ENCODE peak calls at places on chromosomes 3 and 15, in five cellular contexts. R is bronchial epithelial cell, U is fibroblast of lung, L is AG09319, O is endothelial cell. V is an unnamed sample.
A peak's percentile ranks its signal among the peaks of the same experiment; 100 is the strongest.

GRCh38 chr15:44066211-44066827 is 128.8 kb downstream of the FRMD5 start:
- DNase-seq in R (peak; percentile 69), U (peak; percentile 75), L (peak; percentile 23), O (peak; percentile 68), V (peak; percentile 58)

GRCh38 chr3:196662033-196662432 is 22.5 kb downstream of the NRROS start:
- DNase-seq in R (no peak), U (no peak), L (no peak), O (no peak), V (no peak)

GRCh38 chr15:79987969-79988368 is 17.0 kb upstream of the BCL2A1 start:
- DNase-seq in R (no peak), U (no peak), L (no peak), O (no peak), V (no peak)

GRCh38 chr3:104596551-104596950 is 770.2 kb upstream of the ALCAM start:
- DNase-seq in R (peak; percentile 67), U (peak; percentile 68), L (peak; percentile 12), O (peak; percentile 34), V (peak; percentile 8)

GRCh38 chr3:126494204-126494603 is 18.5 kb upstream of the ZXDC start:
- DNase-seq in R (no peak), U (no peak), L (no peak), O (no peak), V (no peak)

GRCh38 chr15:92467245-92467644 is 73.6 kb downstream of the ST8SIA2 start:
- DNase-seq in R (no peak), U (no peak), L (no peak), O (no peak), V (no peak)

GRCh38 chr3:157087398-157088132 is 72.4 kb downstream of the CCNL1 start:
- DNase-seq in R (peak; percentile 89), U (peak; percentile 55), L (no peak), O (no peak), V (no peak)

GRCh38 chr15:67843092-67843501 is 3.3 kb upstream of the RNU6-1 start:
- DNase-seq in R (no peak), U (no peak), L (no peak), O (no peak), V (no peak)

GRCh38 chr3:140006331-140006730 is 71.3 kb downstream of the CLSTN2 start:
- DNase-seq in R (no peak), U (no peak), L (no peak), O (no peak), V (no peak)

GRCh38 chr3:187986514-187986934 is 167.4 kb upstream of the LPP start:
- DNase-seq in R (peak; percentile 98), U (peak; percentile 75), L (no peak), O (no peak), V (no peak)
- TF ChIP-seq CTCF in R (peak; percentile 2), U (no peak), L (no peak), O (no peak), V (no peak)

DNA sequence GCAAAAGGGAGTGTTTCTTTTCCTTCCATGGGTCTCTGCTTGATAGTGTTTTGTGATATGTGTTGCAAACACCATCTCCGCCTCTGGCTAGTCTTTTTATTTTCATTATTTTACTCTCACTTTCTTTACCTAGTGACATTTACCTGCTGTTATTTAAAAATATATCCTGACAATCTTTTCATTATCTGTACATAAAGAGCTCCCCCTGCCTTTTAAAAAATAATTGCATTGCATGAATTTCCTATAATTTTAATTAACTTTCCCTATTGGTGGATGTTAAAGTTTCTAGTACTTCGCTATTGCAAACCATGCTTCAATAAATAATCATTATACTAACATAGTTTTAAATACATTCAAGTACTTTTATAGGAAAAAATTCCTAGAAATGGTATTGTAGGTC is 48.8 kb upstream of the GCNT3 start:
- DNase-seq in R (no peak), U (no peak), L (no peak), O (no peak), V (no peak)
- TF ChIP-seq CTCF in R (no peak), U (no peak), L (no peak), O (no peak), V (no peak)

GRCh38 chr3:181726351-181727121 is 14.8 kb downstream of the SOX2 start:
- DNase-seq in R (peak; percentile 29), U (no peak), L (no peak), O (peak; percentile 69), V (peak; percentile 72)
- TF ChIP-seq CTCF in R (peak; percentile 31), U (no peak), L (no peak), O (no peak), V (peak; percentile 29)

GRCh38 chr3:151382671-151383070 is 1.9 kb downstream of the P2RY12 start:
- DNase-seq in R (no peak), U (no peak), L (no peak), O (no peak), V (no peak)

GRCh38 chr3:151383956-151384355 is 597 bp downstream of the P2RY12 start:
- DNase-seq in R (no peak), U (peak; percentile 21), L (no peak), O (no peak), V (no peak)

GRCh38 chr3:151377768-151378385 is 6.7 kb downstream of the P2RY12 start:
- DNase-seq in R (no peak), U (no peak), L (no peak), O (no peak), V (no peak)

GRCh38 chr3:151383111-151383510 is 1.4 kb downstream of the P2RY12 start:
- DNase-seq in R (no peak), U (no peak), L (no peak), O (no peak), V (no peak)

GRCh38 chr3:151379083-151379734 is 5.3 kb downstream of the P2RY12 start:
- DNase-seq in R (peak; percentile 26), U (peak; percentile 25), L (no peak), O (peak; percentile 62), V (peak; percentile 72)
- TF ChIP-seq CTCF in R (peak; percentile 68), U (peak; percentile 82), L (peak; percentile 38), O (peak; percentile 44), V (peak; percentile 72)

DNA sequence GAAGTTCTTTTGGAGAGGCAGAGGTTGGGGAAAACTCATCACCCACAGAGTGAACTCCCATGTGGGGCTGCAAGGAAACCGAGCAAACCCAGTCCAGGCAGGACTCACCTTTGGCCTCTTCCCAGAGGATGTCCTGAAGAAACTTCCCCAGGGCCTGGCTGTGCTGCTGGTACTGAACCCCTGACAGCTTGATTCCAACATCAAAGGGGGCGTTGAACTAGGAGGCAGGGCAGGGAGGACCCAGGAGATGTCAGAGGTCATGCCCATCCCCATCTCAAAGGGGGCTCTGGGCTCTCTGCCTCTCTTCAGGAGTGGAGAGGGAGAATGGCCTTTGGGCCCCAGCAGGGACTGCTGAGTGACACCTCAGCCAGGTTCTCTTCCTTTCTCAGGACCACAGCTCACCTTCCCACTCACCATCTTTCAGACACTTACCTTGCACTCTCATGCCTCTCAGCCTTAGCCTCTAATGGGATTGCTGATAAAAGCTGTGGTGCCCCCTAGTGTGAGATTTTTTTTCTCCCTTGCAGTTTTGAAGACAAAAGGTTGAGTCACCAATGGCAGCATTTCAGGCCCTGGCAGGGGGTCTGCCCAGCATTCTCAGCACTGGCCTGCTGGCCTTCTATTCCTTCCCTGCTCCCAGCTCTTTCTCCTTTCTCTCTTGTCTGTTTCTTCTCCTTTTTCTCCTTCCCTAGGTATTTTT is 6.0 kb downstream of the GHRL start:
- DNase-seq in R (peak; percentile 61), U (peak; percentile 86), L (peak; percentile 19), O (no peak), V (no peak)
- TF ChIP-seq CTCF in R (peak; percentile 37), U (peak; percentile 69), L (peak; percentile 50), O (no peak), V (no peak)

DNA sequence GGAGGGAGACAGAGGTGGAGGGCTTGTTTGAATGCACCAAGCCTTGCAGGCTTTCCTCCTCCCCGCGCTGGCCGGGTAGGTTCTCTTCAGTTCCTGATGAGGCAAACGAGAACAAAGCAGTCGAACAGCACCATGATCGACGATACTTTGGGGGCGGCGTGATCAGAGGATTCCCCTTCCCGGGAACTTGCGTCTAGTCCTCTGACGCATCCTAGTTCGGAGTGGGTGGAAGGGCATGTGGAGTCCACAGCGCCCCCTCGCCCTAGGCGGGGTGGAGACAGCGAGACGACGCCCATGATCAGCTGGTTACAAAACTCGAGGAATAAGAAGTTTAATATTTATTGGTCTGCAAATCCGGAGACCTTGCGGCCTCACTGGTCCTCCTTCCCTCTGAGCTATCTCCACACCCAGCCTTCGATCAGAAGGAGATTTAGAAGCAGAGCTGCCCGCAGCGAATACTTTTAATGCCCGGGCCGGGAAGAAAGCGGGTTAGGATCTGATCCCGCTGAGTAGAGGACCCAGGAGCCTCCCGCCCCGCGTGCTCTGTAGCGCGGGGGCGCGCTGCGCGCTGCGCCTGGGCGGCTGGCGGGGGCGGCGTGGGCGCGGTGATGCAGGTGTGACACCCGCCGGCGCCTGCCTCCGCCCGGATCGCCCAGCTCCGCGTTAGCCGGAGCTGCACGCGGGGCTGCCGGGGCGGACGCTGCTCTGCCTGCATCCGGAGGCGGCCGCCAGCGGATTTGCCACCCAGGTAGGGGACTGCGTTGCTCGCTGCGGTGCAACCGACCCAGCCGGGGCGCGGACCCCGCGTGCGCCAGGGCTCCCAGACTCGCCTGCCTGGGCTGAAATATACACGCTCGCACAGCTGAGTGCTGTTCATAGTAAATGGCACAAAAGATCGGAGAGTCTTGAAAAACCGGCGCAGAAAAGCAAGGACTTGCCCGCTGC is at the start of gene SV2B:
- DNase-seq in R (peak; percentile 54), U (peak; percentile 45), L (no peak), O (peak; percentile 53), V (peak; percentile 72)
- TF ChIP-seq CTCF in R (peak; percentile 18), U (no peak), L (peak; percentile 8), O (no peak), V (no peak)

GRCh38 chr15:77784361-77785292 is 151.9 kb upstream of the LINGO1 start:
- DNase-seq in R (peak; percentile 1), U (peak; percentile 2), L (no peak), O (peak; percentile 45), V (peak; percentile 37)
- TF ChIP-seq CTCF in R (peak; percentile 43), U (peak; percentile 37), L (peak; percentile 29), O (peak; percentile 64), V (peak; percentile 38)

GRCh38 chr3:160447544-160447943 is 2.0 kb downstream of the TRIM59 start:
- DNase-seq in R (peak; percentile 57), U (peak; percentile 67), L (no peak), O (no peak), V (no peak)

GRCh38 chr3:160450846-160451245 is 1.3 kb upstream of the TRIM59 start:
- DNase-seq in R (no peak), U (peak; percentile 67), L (peak; percentile 60), O (no peak), V (no peak)

GRCh38 chr3:160448845-160449659 is 534 bp downstream of the TRIM59 start:
- DNase-seq in R (peak; percentile 40), U (peak; percentile 67), L (peak; percentile 19), O (no peak), V (peak; percentile 72)

GRCh38 chr3:160451602-160452001 is 2.0 kb upstream of the TRIM59 start:
- DNase-seq in R (no peak), U (no peak), L (no peak), O (no peak), V (no peak)

GRCh38 chr3:160449660-160450598 is at the start of gene TRIM59:
- DNase-seq in R (peak; percentile 95), U (peak; percentile 98), L (peak; percentile 91), O (peak; percentile 94), V (peak; percentile 97)
- TF ChIP-seq CTCF in R (peak; percentile 21), U (no peak), L (peak; percentile 4), O (no peak), V (no peak)

GRCh38 chr3:59326246-59327024 is 276.6 kb upstream of the CFAP20DC start:
- DNase-seq in R (peak; percentile 81), U (no peak), L (no peak), O (peak; percentile 7), V (no peak)
- TF ChIP-seq CTCF in R (peak; percentile 22), U (peak; percentile 26), L (peak; percentile 2), O (peak; percentile 70), V (peak; percentile 32)

V was measured in nephron progenitor cell.